ENCODE peak calls at places on chromosomes 6 and 20, in ten cellular contexts. W is fibroblast of the conjunctiva; O is fibroblast of pulmonary artery; D is HTR-8/SVneo; Q is T-helper 2 cell; X is activated CD4-positive, alpha-beta T cell treated with anti-CD3 and anti-CD28 coated beads for 36 hours; T is cardiac muscle cell; K is astrocyte of the spinal cord; Z is mucosa of gallbladder; P is pulmonary artery endothelial cell. H is an unnamed sample.

GRCh38 chr6:147417954-147418353 is 90.5 kb upstream of the SAMD5 start:
- DNase-seq in P (no peak), O (no peak), X (no peak), Z (no peak), W (no peak), T (no peak), K (no peak), D (no peak), Q (no peak), H (no peak)

GRCh38 chr6:17485181-17485580 is 91.8 kb downstream of the CAP2 start:
- DNase-seq in D (no peak), O (no peak), K (no peak), T (no peak), P (no peak), W (no peak), Z (no peak), X (no peak), Q (no peak), H (no peak)

GRCh38 chr20:23257848-23258746 is 92.5 kb upstream of the NXT1 start:
- DNase-seq in K (peak; percentile 89), D (peak; percentile 57), Q (no peak), Z (no peak), X (no peak), T (no peak), W (peak; percentile 28), O (peak; percentile 97), P (peak; percentile 94), H (peak; percentile 77)

GRCh38 chr6:30259140-30260035 is 46.2 kb upstream of the TRIM26 start:
- DNase-seq in W (peak; percentile 63), K (peak; percentile 73), P (peak; percentile 20), D (peak; percentile 92), X (peak; percentile 80), O (peak; percentile 75), Q (peak; percentile 69), Z (peak; percentile 80), T (peak; percentile 85), H (peak; percentile 41)

GRCh38 chr6:90493332-90493731 is 93.5 kb downstream of the MAP3K7 start:
- DNase-seq in K (peak; percentile 38), T (no peak), X (no peak), D (no peak), Z (no peak), W (no peak), O (peak; percentile 84), P (peak; percentile 71), Q (no peak), H (no peak)

GRCh38 chr20:3890410-3890751 is 1.2 kb downstream of the PANK2 start:
- DNase-seq in K (peak; percentile 53), D (no peak), Z (no peak), W (peak; percentile 20), Q (no peak), X (peak; percentile 18), O (peak; percentile 39), T (peak; percentile 29), P (no peak), H (no peak)

GRCh38 chr6:144897441-144897921 is 612.3 kb downstream of the UTRN start:
- DNase-seq in P (peak; percentile 19), Z (no peak), W (peak; percentile 28), D (peak; percentile 37), Q (no peak), T (no peak), K (peak; percentile 73), O (peak; percentile 65), X (no peak), H (peak; percentile 52)

GRCh38 chr6:40928302-40928701 is 110.7 kb downstream of the UNC5CL start:
- DNase-seq in W (no peak), P (no peak), T (no peak), Z (no peak), D (no peak), O (no peak), Q (no peak), X (no peak), K (no peak), H (no peak)

GRCh38 chr20:20946122-20946759 is 159.9 kb downstream of the LINC00237 start:
- DNase-seq in T (no peak), W (no peak), Z (no peak), K (no peak), X (no peak), O (no peak), P (no peak), D (no peak), Q (no peak), H (no peak)

GRCh38 chr6:41500561-41500960 is 45.6 kb upstream of the FOXP4 start:
- DNase-seq in T (no peak), P (no peak), O (no peak), X (no peak), K (no peak), W (no peak), Z (no peak), Q (no peak), D (no peak), H (no peak)

GRCh38 chr20:41369673-41370072 is 3.1 kb upstream of the EMILIN3 start:
- DNase-seq in Q (no peak), O (no peak), K (no peak), P (no peak), X (no peak), T (no peak), W (no peak), Z (no peak), D (no peak), H (no peak)

GRCh38 chr20:44586986-44587980 is 4.9 kb downstream of the PKIG start:
- DNase-seq in K (no peak), Z (no peak), W (no peak), P (no peak), O (no peak), X (no peak), D (no peak), Q (no peak), T (no peak), H (no peak)

GRCh38 chr20:21237956-21238355 is 65.2 kb upstream of the XRN2 start:
- DNase-seq in K (no peak), X (no peak), O (no peak), Q (no peak), T (no peak), D (no peak), Z (no peak), W (no peak), P (no peak), H (no peak)

GRCh38 chr6:156953478-156954146 is 176.4 kb downstream of the ARID1B start:
- DNase-seq in T (peak; percentile 83), O (peak; percentile 95), W (peak; percentile 94), P (peak; percentile 60), K (peak; percentile 97), Z (peak; percentile 31), Q (peak; percentile 12), X (peak; percentile 48), D (peak; percentile 87), H (peak; percentile 98)

GRCh38 chr20:3998998-3999397 is 16.4 kb downstream of the RNF24 start:
- DNase-seq in Z (no peak), K (no peak), Q (no peak), O (no peak), P (no peak), T (no peak), D (no peak), X (no peak), W (no peak), H (no peak)

GRCh38 chr6:14144678-14145113 is 27.1 kb downstream of the CD83 start:
- DNase-seq in Z (peak; percentile 25), Q (peak; percentile 32), T (peak; percentile 75), K (peak; percentile 61), D (peak; percentile 88), O (peak; percentile 70), P (peak; percentile 39), W (peak; percentile 50), X (peak; percentile 87), H (no peak)

GRCh38 chr6:35729722-35730121 is 7.1 kb upstream of the ARMC12 start:
- DNase-seq in K (no peak), Z (no peak), Q (no peak), W (no peak), X (no peak), T (no peak), O (no peak), P (no peak), D (no peak), H (no peak)

GRCh38 chr6:36856277-36856676 is 17.0 kb upstream of the CPNE5 start:
- DNase-seq in Z (no peak), X (no peak), P (no peak), D (no peak), K (no peak), W (no peak), O (no peak), Q (no peak), T (no peak), H (no peak)

GRCh38 chr6:62999796-63000195 is 211.5 kb upstream of the FKBP1C start:
- DNase-seq in Q (no peak), T (peak; percentile 11), D (no peak), W (no peak), P (no peak), K (no peak), O (no peak), Z (no peak), X (no peak), H (no peak)

GRCh38 chr6:95501032-95501904 is 76.1 kb upstream of the MANEA start:
- DNase-seq in P (no peak), W (no peak), D (no peak), X (no peak), O (no peak), K (no peak), Z (no peak), Q (no peak), T (no peak), H (no peak)

GRCh38 chr6:135439549-135439948 is 58.0 kb downstream of the AHI1 start:
- DNase-seq in K (no peak), P (no peak), T (no peak), W (no peak), D (no peak), O (no peak), Q (no peak), Z (no peak), X (no peak), H (no peak)

GRCh38 chr6:42911171-42912021 is 4.5 kb upstream of the PTCRA start:
- DNase-seq in W (no peak), D (no peak), Q (no peak), T (peak; percentile 49), O (no peak), Z (no peak), K (no peak), P (no peak), X (no peak), H (no peak)

GRCh38 chr6:158905277-158905676 is 86.1 kb upstream of the EZR start:
- DNase-seq in T (no peak), Z (no peak), W (no peak), Q (no peak), D (no peak), P (no peak), X (no peak), O (no peak), K (peak; percentile 20), H (no peak)

GRCh38 chr20:46089076-46089337 is 755 bp downstream of the NCOA5 start:
- DNase-seq in O (no peak), K (no peak), T (peak; percentile 74), W (no peak), Q (no peak), Z (peak; percentile 17), D (no peak), P (no peak), X (no peak), H (no peak)

GRCh38 chr6:44972710-44973109 is 355.4 kb upstream of the RUNX2 start:
- DNase-seq in K (no peak), Q (no peak), Z (no peak), P (no peak), D (no peak), W (no peak), T (no peak), O (no peak), X (no peak), H (no peak)

H was measured in non-pigmented ciliary epithelial cell.